ENCODE peak calls at places on chromosomes 5 and 9, in five cellular contexts. One of them, this sample, is unnamed.

GRCh38 chr9:17134396-17134842 is 421 bp upstream of the CNTLN start:
- DNase-seq in right lobe of liver: no peak
- DNase-seq in ovary: no peak
- DNase-seq in DND-41: no peak
- DNase-seq in mucosa of descending colon: no peak
- DNase-seq in this sample: no peak

GRCh38 chr5:74122979-74123575 is 497.1 kb downstream of the ARHGEF28 start:
- DNase-seq in ovary: no peak
- DNase-seq in right lobe of liver: no peak
- DNase-seq in mucosa of descending colon: no peak
- DNase-seq in DND-41: no peak
- DNase-seq in this sample: no peak

GRCh38 chr5:125668904-125669303 is 754.3 kb upstream of the GRAMD2B start:
- DNase-seq in mucosa of descending colon: no peak
- DNase-seq in ovary: no peak
- DNase-seq in right lobe of liver: no peak
- DNase-seq in DND-41: no peak
- DNase-seq in this sample: peak

GRCh38 chr5:167303582-167303981 is 987.9 kb upstream of the WWC1 start:
- DNase-seq in mucosa of descending colon: no peak
- DNase-seq in DND-41: no peak
- DNase-seq in right lobe of liver: no peak
- DNase-seq in ovary: no peak
- DNase-seq in this sample: no peak

GRCh38 chr5:5398046-5398445 is 24.4 kb upstream of the ICE1 start:
- DNase-seq in mucosa of descending colon: no peak
- DNase-seq in right lobe of liver: no peak
- DNase-seq in ovary: no peak
- DNase-seq in DND-41: no peak
- DNase-seq in this sample: no peak

GRCh38 chr5:180274695-180275094 is 17.2 kb downstream of the MAPK9 start:
- DNase-seq in DND-41: no peak
- DNase-seq in ovary: no peak
- DNase-seq in right lobe of liver: no peak
- DNase-seq in mucosa of descending colon: no peak
- DNase-seq in this sample: no peak

GRCh38 chr5:38660194-38660668 is 103.8 kb upstream of the LIFR start:
- DNase-seq in right lobe of liver: no peak
- DNase-seq in DND-41: no peak
- DNase-seq in mucosa of descending colon: no peak
- DNase-seq in ovary: no peak
- DNase-seq in this sample: peak

GRCh38 chr5:66138572-66139116 is 5.5 kb upstream of the SREK1 start:
- DNase-seq in mucosa of descending colon: no peak
- DNase-seq in right lobe of liver: no peak
- DNase-seq in DND-41: no peak
- DNase-seq in ovary: no peak
- DNase-seq in this sample: no peak

GRCh38 chr5:179504600-179505396 is 45.6 kb upstream of the RUFY1 start:
- DNase-seq in ovary: no peak
- DNase-seq in right lobe of liver: no peak
- DNase-seq in mucosa of descending colon: no peak
- DNase-seq in DND-41: no peak
- DNase-seq in this sample: no peak

GRCh38 chr5:122236270-122236669 is 75.8 kb upstream of the SNCAIP start:
- DNase-seq in ovary: no peak
- DNase-seq in mucosa of descending colon: no peak
- DNase-seq in DND-41: no peak
- DNase-seq in right lobe of liver: no peak
- DNase-seq in this sample: no peak

GRCh38 chr9:37056521-37056920 is 22.5 kb upstream of the PAX5 start:
- DNase-seq in right lobe of liver: no peak
- DNase-seq in mucosa of descending colon: no peak
- DNase-seq in DND-41: no peak
- DNase-seq in ovary: no peak
- DNase-seq in this sample: no peak

GRCh38 chr9:20252778-20253177 is 369.5 kb downstream of the MLLT3 start:
- DNase-seq in mucosa of descending colon: no peak
- DNase-seq in DND-41: no peak
- DNase-seq in right lobe of liver: no peak
- DNase-seq in ovary: no peak
- DNase-seq in this sample: no peak

GRCh38 chr9:3992924-3993323 is 306.9 kb downstream of the GLIS3 start:
- DNase-seq in mucosa of descending colon: no peak
- DNase-seq in right lobe of liver: no peak
- DNase-seq in DND-41: no peak
- DNase-seq in ovary: no peak
- DNase-seq in this sample: no peak

GRCh38 chr9:93254806-93255519 is 71.0 kb downstream of the WNK2 start:
- DNase-seq in ovary: peak
- DNase-seq in DND-41: no peak
- DNase-seq in right lobe of liver: peak
- DNase-seq in mucosa of descending colon: no peak
- DNase-seq in this sample: no peak

GRCh38 chr5:110477923-110478322 is 248.5 kb downstream of the TMEM232 start:
- DNase-seq in right lobe of liver: no peak
- DNase-seq in DND-41: no peak
- DNase-seq in mucosa of descending colon: no peak
- DNase-seq in ovary: no peak
- DNase-seq in this sample: no peak

GRCh38 chr9:33297455-33297854 is 7.1 kb downstream of the NFX1 start:
- DNase-seq in ovary: no peak
- DNase-seq in DND-41: peak
- DNase-seq in right lobe of liver: peak
- DNase-seq in mucosa of descending colon: peak
- DNase-seq in this sample: peak

GRCh38 chr9:33293782-33294181 is 3.5 kb downstream of the NFX1 start:
- DNase-seq in DND-41: no peak
- DNase-seq in mucosa of descending colon: no peak
- DNase-seq in ovary: no peak
- DNase-seq in right lobe of liver: no peak
- DNase-seq in this sample: no peak

GRCh38 chr9:33290994-33291397 is 680 bp downstream of the NFX1 start:
- DNase-seq in right lobe of liver: no peak
- DNase-seq in mucosa of descending colon: no peak
- DNase-seq in DND-41: no peak
- DNase-seq in ovary: no peak
- DNase-seq in this sample: peak

GRCh38 chr9:33295571-33295970 is 5.3 kb downstream of the NFX1 start:
- DNase-seq in DND-41: no peak
- DNase-seq in mucosa of descending colon: no peak
- DNase-seq in ovary: no peak
- DNase-seq in right lobe of liver: no peak
- DNase-seq in this sample: no peak

GRCh38 chr9:33294670-33295432 is 4.5 kb downstream of the NFX1 start:
- DNase-seq in ovary: no peak
- DNase-seq in mucosa of descending colon: no peak
- DNase-seq in DND-41: no peak
- DNase-seq in right lobe of liver: no peak
- DNase-seq in this sample: no peak
- H3K4me3 ChIP-seq in ovary: no peak
- H3K4me3 ChIP-seq in mucosa of descending colon: no peak
- H3K4me3 ChIP-seq in DND-41: no peak
- H3K4me3 ChIP-seq in right lobe of liver: no peak
- H3K4me3 ChIP-seq in this sample: no peak

DNA sequence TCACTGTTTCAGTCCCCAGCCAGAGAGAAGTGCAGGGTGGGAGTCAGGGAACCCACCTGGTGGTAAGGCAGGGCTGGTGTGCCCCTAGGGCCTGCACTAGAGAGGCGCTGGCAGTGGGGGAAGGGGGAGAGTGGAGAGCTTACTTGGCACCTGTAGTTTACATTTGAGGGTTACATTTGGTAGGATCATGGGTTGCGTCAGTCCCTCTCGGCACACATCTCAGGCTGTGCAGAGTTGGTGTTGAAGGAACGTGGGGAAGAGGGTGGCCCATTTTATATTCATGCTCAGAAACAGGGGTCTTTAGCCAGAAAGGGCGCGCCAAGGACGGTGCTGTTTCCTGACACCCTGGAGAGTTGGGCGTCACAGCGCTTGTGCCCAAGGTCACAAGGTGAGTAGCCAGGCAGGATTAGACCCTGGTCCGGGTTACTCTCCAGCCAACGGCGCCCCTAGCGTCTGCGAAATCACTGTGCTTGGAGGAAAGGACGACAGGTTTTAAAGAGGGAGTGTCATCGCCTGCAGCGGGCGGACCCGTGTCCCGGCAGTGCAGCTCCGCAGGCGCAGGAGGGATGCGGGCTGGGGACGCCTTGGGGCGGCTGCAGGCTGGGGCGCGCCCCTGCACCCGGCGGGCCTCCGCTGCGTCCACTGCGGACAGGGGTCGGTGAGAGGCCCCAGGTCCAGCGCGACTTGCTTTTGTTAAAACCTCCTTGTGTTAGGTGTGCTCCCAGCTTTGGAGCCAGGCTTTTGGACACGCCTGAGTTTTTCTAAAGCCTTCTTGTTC is 272.6 kb downstream of the FANCC start:
- DNase-seq in mucosa of descending colon: peak
- DNase-seq in DND-41: no peak
- DNase-seq in right lobe of liver: no peak
- DNase-seq in ovary: no peak
- DNase-seq in this sample: no peak
- H3K4me3 ChIP-seq in mucosa of descending colon: no peak
- H3K4me3 ChIP-seq in DND-41: no peak
- H3K4me3 ChIP-seq in right lobe of liver: no peak
- H3K4me3 ChIP-seq in ovary: no peak
- H3K4me3 ChIP-seq in this sample: no peak

DNA sequence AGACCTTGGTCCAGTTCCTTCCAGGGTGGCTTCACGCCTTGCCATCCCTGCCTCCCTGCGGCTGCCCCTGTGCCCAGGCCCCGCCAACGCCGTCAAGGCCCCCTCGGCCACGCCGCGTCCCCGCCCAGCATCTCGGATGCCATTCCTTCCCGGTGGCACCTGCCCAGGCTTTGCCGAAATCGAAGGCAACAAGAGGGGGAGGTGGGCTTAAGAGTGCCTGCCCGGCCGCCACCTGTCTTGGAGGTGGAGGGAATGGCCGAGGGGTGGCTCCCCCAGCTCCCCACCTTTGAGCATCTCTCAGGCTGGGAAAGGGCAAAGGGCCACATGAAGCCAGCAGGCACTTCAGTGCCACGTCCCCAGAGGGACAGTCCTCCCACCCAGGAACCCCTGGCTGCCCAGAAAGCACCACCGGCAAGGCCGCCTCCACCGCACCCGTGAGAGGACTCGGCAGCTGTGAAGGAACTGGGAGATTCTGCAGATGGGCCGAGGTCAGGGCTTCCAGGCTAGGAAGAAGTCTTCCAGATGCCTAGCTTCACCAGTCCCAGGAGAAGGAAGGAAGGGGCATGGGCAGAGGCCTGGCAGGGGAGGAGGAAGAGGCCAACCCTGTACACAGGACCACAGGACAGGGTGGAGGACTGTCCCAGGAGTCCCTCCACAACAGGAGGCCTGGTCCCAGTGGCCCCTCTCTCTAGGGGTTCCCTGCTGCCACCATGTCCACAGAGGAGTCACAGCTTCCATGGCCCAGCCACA is 218.0 kb downstream of the FANCC start:
- DNase-seq in right lobe of liver: no peak
- DNase-seq in mucosa of descending colon: no peak
- DNase-seq in ovary: no peak
- DNase-seq in DND-41: no peak
- DNase-seq in this sample: no peak
- H3K4me3 ChIP-seq in right lobe of liver: no peak
- H3K4me3 ChIP-seq in mucosa of descending colon: no peak
- H3K4me3 ChIP-seq in ovary: no peak
- H3K4me3 ChIP-seq in DND-41: no peak
- H3K4me3 ChIP-seq in this sample: no peak

GRCh38 chr9:89655990-89656657 is 51.3 kb downstream of the GADD45G start:
- DNase-seq in right lobe of liver: peak
- DNase-seq in ovary: peak
- DNase-seq in DND-41: peak
- DNase-seq in mucosa of descending colon: no peak
- DNase-seq in this sample: no peak
- H3K4me3 ChIP-seq in right lobe of liver: no peak
- H3K4me3 ChIP-seq in ovary: no peak
- H3K4me3 ChIP-seq in DND-41: no peak
- H3K4me3 ChIP-seq in mucosa of descending colon: no peak
- H3K4me3 ChIP-seq in this sample: no peak

GRCh38 chr5:172003750-172004149 is 2.7 kb downstream of the FBXW11 start:
- DNase-seq in mucosa of descending colon: no peak
- DNase-seq in right lobe of liver: no peak
- DNase-seq in ovary: no peak
- DNase-seq in DND-41: no peak
- DNase-seq in this sample: no peak
- H3K4me3 ChIP-seq in mucosa of descending colon: no peak
- H3K4me3 ChIP-seq in right lobe of liver: no peak
- H3K4me3 ChIP-seq in ovary: no peak
- H3K4me3 ChIP-seq in DND-41: no peak
- H3K4me3 ChIP-seq in this sample: no peak

GRCh38 chr5:93681432-93681831 is 60.0 kb downstream of the POU5F2 start:
- DNase-seq in right lobe of liver: no peak
- DNase-seq in DND-41: no peak
- DNase-seq in mucosa of descending colon: no peak
- DNase-seq in ovary: no peak
- DNase-seq in this sample: no peak
- H3K4me3 ChIP-seq in right lobe of liver: no peak
- H3K4me3 ChIP-seq in DND-41: no peak
- H3K4me3 ChIP-seq in mucosa of descending colon: no peak
- H3K4me3 ChIP-seq in ovary: no peak
- H3K4me3 ChIP-seq in this sample: no peak

DNA sequence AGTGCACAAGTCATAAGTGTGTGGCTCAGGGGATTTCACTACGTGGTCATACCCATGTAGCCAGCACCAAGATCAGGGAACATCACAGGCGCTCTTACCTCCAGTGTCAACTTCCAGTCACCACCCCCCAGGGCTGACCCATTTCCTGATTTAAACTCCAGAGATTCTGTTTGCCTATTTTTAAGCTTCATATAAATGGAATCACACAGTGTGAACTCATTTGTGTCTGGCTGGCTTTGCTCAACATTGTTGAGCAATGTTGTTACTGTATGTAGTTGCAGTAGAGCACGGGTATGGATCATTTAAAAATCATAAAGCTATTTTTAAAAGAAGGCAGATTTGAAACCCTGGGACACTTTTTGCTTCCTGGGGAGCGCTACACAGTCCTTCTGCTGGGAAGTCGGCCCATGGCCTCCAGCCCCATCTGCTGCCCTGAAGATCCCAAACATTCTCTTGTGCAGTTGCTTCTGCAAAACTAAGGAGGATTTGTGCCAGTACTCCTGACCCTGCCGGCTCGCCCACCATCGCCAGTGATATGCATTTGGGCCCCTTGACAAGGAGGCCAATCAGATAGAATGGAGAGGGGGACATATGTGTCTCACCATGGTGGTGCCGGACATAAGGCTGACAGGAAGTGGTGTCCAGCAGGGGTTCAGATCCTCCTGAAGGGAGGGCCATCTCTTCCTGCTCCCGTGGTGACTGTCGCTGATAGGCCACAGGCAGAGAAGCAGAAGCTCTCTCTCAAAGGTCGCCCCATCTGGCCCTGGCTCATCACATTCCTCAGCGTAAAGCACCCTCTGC is 13.3 kb downstream of the DCANP1 start:
- DNase-seq in mucosa of descending colon: no peak
- DNase-seq in DND-41: peak
- DNase-seq in ovary: no peak
- DNase-seq in right lobe of liver: peak
- DNase-seq in this sample: no peak
- H3K4me3 ChIP-seq in mucosa of descending colon: no peak
- H3K4me3 ChIP-seq in DND-41: no peak
- H3K4me3 ChIP-seq in ovary: no peak
- H3K4me3 ChIP-seq in right lobe of liver: no peak
- H3K4me3 ChIP-seq in this sample: no peak